ENCODE peak calls at places on chromosomes 6 and 20, in seven cellular contexts. One of them, this sample, is unnamed.

GRCh38 chr20:5919634-5920544 is 30.4 kb downstream of the TRMT6 start:
- DNase-seq in NCI-H69: no peak
- DNase-seq in fibroblast of pulmonary artery: peak
- DNase-seq in activated CD4-positive, alpha-beta T cell treated with anti-CD3 and anti-CD28 coated beads for 1 hour: no peak
- DNase-seq in choroid plexus epithelial cell: no peak
- DNase-seq in stimulated activated CD8-positive, alpha-beta memory T cell treated with anti-CD3 and anti-CD28 coated beads, Interleukin-12 subunit alpha, Interleukin-12 subunit beta, amount 100 ng/mL, for 4 hours: no peak
- DNase-seq in ELF-1: peak
- DNase-seq in this sample: no peak

GRCh38 chr20:10540636-10541493 is 105.8 kb downstream of the SLX4IP start:
- DNase-seq in ELF-1: no peak
- DNase-seq in activated CD4-positive, alpha-beta T cell treated with anti-CD3 and anti-CD28 coated beads for 1 hour: no peak
- DNase-seq in NCI-H69: peak
- DNase-seq in stimulated activated CD8-positive, alpha-beta memory T cell treated with anti-CD3 and anti-CD28 coated beads, Interleukin-12 subunit alpha, Interleukin-12 subunit beta, amount 100 ng/mL, for 4 hours: no peak
- DNase-seq in fibroblast of pulmonary artery: peak
- DNase-seq in choroid plexus epithelial cell: peak
- DNase-seq in this sample: no peak

GRCh38 chr20:10671221-10671849 is 2.5 kb downstream of the JAG1 start:
- DNase-seq in ELF-1: peak
- DNase-seq in stimulated activated CD8-positive, alpha-beta memory T cell treated with anti-CD3 and anti-CD28 coated beads, Interleukin-12 subunit alpha, Interleukin-12 subunit beta, amount 100 ng/mL, for 4 hours: no peak
- DNase-seq in NCI-H69: peak
- DNase-seq in choroid plexus epithelial cell: peak
- DNase-seq in fibroblast of pulmonary artery: peak
- DNase-seq in activated CD4-positive, alpha-beta T cell treated with anti-CD3 and anti-CD28 coated beads for 1 hour: no peak
- DNase-seq in this sample: peak

GRCh38 chr6:134506162-134506561 is 188.2 kb upstream of the SGK1 start:
- DNase-seq in NCI-H69: no peak
- DNase-seq in ELF-1: no peak
- DNase-seq in activated CD4-positive, alpha-beta T cell treated with anti-CD3 and anti-CD28 coated beads for 1 hour: no peak
- DNase-seq in stimulated activated CD8-positive, alpha-beta memory T cell treated with anti-CD3 and anti-CD28 coated beads, Interleukin-12 subunit alpha, Interleukin-12 subunit beta, amount 100 ng/mL, for 4 hours: no peak
- DNase-seq in fibroblast of pulmonary artery: no peak
- DNase-seq in choroid plexus epithelial cell: no peak
- DNase-seq in this sample: no peak

GRCh38 chr6:13554929-13555333 is 19.5 kb upstream of the SIRT5 start:
- DNase-seq in choroid plexus epithelial cell: peak
- DNase-seq in ELF-1: peak
- DNase-seq in fibroblast of pulmonary artery: peak
- DNase-seq in NCI-H69: peak
- DNase-seq in stimulated activated CD8-positive, alpha-beta memory T cell treated with anti-CD3 and anti-CD28 coated beads, Interleukin-12 subunit alpha, Interleukin-12 subunit beta, amount 100 ng/mL, for 4 hours: no peak
- DNase-seq in activated CD4-positive, alpha-beta T cell treated with anti-CD3 and anti-CD28 coated beads for 1 hour: no peak
- DNase-seq in this sample: no peak

GRCh38 chr20:44491635-44492395 is 16.1 kb downstream of the TTPAL start:
- DNase-seq in ELF-1: no peak
- DNase-seq in fibroblast of pulmonary artery: peak
- DNase-seq in NCI-H69: no peak
- DNase-seq in choroid plexus epithelial cell: peak
- DNase-seq in stimulated activated CD8-positive, alpha-beta memory T cell treated with anti-CD3 and anti-CD28 coated beads, Interleukin-12 subunit alpha, Interleukin-12 subunit beta, amount 100 ng/mL, for 4 hours: no peak
- DNase-seq in activated CD4-positive, alpha-beta T cell treated with anti-CD3 and anti-CD28 coated beads for 1 hour: no peak
- DNase-seq in this sample: no peak

GRCh38 chr6:169656626-169657610 is 44.9 kb downstream of the WDR27 start:
- DNase-seq in choroid plexus epithelial cell: no peak
- DNase-seq in activated CD4-positive, alpha-beta T cell treated with anti-CD3 and anti-CD28 coated beads for 1 hour: no peak
- DNase-seq in fibroblast of pulmonary artery: no peak
- DNase-seq in ELF-1: peak
- DNase-seq in stimulated activated CD8-positive, alpha-beta memory T cell treated with anti-CD3 and anti-CD28 coated beads, Interleukin-12 subunit alpha, Interleukin-12 subunit beta, amount 100 ng/mL, for 4 hours: no peak
- DNase-seq in NCI-H69: no peak
- DNase-seq in this sample: peak

GRCh38 chr6:5478380-5478779 is 217.1 kb downstream of the FARS2 start:
- DNase-seq in NCI-H69: peak
- DNase-seq in activated CD4-positive, alpha-beta T cell treated with anti-CD3 and anti-CD28 coated beads for 1 hour: no peak
- DNase-seq in ELF-1: no peak
- DNase-seq in choroid plexus epithelial cell: no peak
- DNase-seq in stimulated activated CD8-positive, alpha-beta memory T cell treated with anti-CD3 and anti-CD28 coated beads, Interleukin-12 subunit alpha, Interleukin-12 subunit beta, amount 100 ng/mL, for 4 hours: no peak
- DNase-seq in fibroblast of pulmonary artery: no peak
- DNase-seq in this sample: no peak

GRCh38 chr20:31819083-31819784 is at the start of gene MYLK2:
- DNase-seq in activated CD4-positive, alpha-beta T cell treated with anti-CD3 and anti-CD28 coated beads for 1 hour: no peak
- DNase-seq in choroid plexus epithelial cell: no peak
- DNase-seq in fibroblast of pulmonary artery: no peak
- DNase-seq in stimulated activated CD8-positive, alpha-beta memory T cell treated with anti-CD3 and anti-CD28 coated beads, Interleukin-12 subunit alpha, Interleukin-12 subunit beta, amount 100 ng/mL, for 4 hours: no peak
- DNase-seq in ELF-1: no peak
- DNase-seq in NCI-H69: peak
- DNase-seq in this sample: no peak

GRCh38 chr6:35564733-35565132 is 52.0 kb upstream of the TULP1 start:
- DNase-seq in stimulated activated CD8-positive, alpha-beta memory T cell treated with anti-CD3 and anti-CD28 coated beads, Interleukin-12 subunit alpha, Interleukin-12 subunit beta, amount 100 ng/mL, for 4 hours: no peak
- DNase-seq in activated CD4-positive, alpha-beta T cell treated with anti-CD3 and anti-CD28 coated beads for 1 hour: no peak
- DNase-seq in ELF-1: no peak
- DNase-seq in NCI-H69: no peak
- DNase-seq in fibroblast of pulmonary artery: no peak
- DNase-seq in choroid plexus epithelial cell: no peak
- DNase-seq in this sample: no peak

GRCh38 chr6:134878136-134878535 is 71.8 kb downstream of the ALDH8A1 start:
- DNase-seq in choroid plexus epithelial cell: no peak
- DNase-seq in fibroblast of pulmonary artery: no peak
- DNase-seq in activated CD4-positive, alpha-beta T cell treated with anti-CD3 and anti-CD28 coated beads for 1 hour: no peak
- DNase-seq in NCI-H69: no peak
- DNase-seq in ELF-1: no peak
- DNase-seq in stimulated activated CD8-positive, alpha-beta memory T cell treated with anti-CD3 and anti-CD28 coated beads, Interleukin-12 subunit alpha, Interleukin-12 subunit beta, amount 100 ng/mL, for 4 hours: no peak
- DNase-seq in this sample: no peak

GRCh38 chr6:43207286-43207685 is 22.0 kb downstream of the DNPH1 start:
- DNase-seq in NCI-H69: peak
- DNase-seq in stimulated activated CD8-positive, alpha-beta memory T cell treated with anti-CD3 and anti-CD28 coated beads, Interleukin-12 subunit alpha, Interleukin-12 subunit beta, amount 100 ng/mL, for 4 hours: no peak
- DNase-seq in activated CD4-positive, alpha-beta T cell treated with anti-CD3 and anti-CD28 coated beads for 1 hour: no peak
- DNase-seq in choroid plexus epithelial cell: no peak
- DNase-seq in fibroblast of pulmonary artery: no peak
- DNase-seq in ELF-1: no peak
- DNase-seq in this sample: no peak

GRCh38 chr6:33604941-33605854 is 15.9 kb upstream of the ITPR3 start:
- DNase-seq in stimulated activated CD8-positive, alpha-beta memory T cell treated with anti-CD3 and anti-CD28 coated beads, Interleukin-12 subunit alpha, Interleukin-12 subunit beta, amount 100 ng/mL, for 4 hours: no peak
- DNase-seq in activated CD4-positive, alpha-beta T cell treated with anti-CD3 and anti-CD28 coated beads for 1 hour: no peak
- DNase-seq in NCI-H69: no peak
- DNase-seq in choroid plexus epithelial cell: no peak
- DNase-seq in fibroblast of pulmonary artery: no peak
- DNase-seq in ELF-1: no peak
- DNase-seq in this sample: no peak

GRCh38 chr6:106083618-106084017 is 2.5 kb upstream of the PRDM1 start:
- DNase-seq in stimulated activated CD8-positive, alpha-beta memory T cell treated with anti-CD3 and anti-CD28 coated beads, Interleukin-12 subunit alpha, Interleukin-12 subunit beta, amount 100 ng/mL, for 4 hours: no peak
- DNase-seq in choroid plexus epithelial cell: no peak
- DNase-seq in ELF-1: no peak
- DNase-seq in activated CD4-positive, alpha-beta T cell treated with anti-CD3 and anti-CD28 coated beads for 1 hour: no peak
- DNase-seq in NCI-H69: no peak
- DNase-seq in fibroblast of pulmonary artery: no peak
- DNase-seq in this sample: no peak

GRCh38 chr20:48455606-48456360 is 372.0 kb downstream of the PREX1 start:
- DNase-seq in fibroblast of pulmonary artery: no peak
- DNase-seq in stimulated activated CD8-positive, alpha-beta memory T cell treated with anti-CD3 and anti-CD28 coated beads, Interleukin-12 subunit alpha, Interleukin-12 subunit beta, amount 100 ng/mL, for 4 hours: no peak
- DNase-seq in choroid plexus epithelial cell: no peak
- DNase-seq in NCI-H69: peak
- DNase-seq in activated CD4-positive, alpha-beta T cell treated with anti-CD3 and anti-CD28 coated beads for 1 hour: no peak
- DNase-seq in ELF-1: peak
- DNase-seq in this sample: no peak

GRCh38 chr6:157169656-157170055 is 153.7 kb downstream of the TMEM242 start:
- DNase-seq in NCI-H69: no peak
- DNase-seq in choroid plexus epithelial cell: no peak
- DNase-seq in stimulated activated CD8-positive, alpha-beta memory T cell treated with anti-CD3 and anti-CD28 coated beads, Interleukin-12 subunit alpha, Interleukin-12 subunit beta, amount 100 ng/mL, for 4 hours: no peak
- DNase-seq in activated CD4-positive, alpha-beta T cell treated with anti-CD3 and anti-CD28 coated beads for 1 hour: no peak
- DNase-seq in ELF-1: no peak
- DNase-seq in fibroblast of pulmonary artery: no peak
- DNase-seq in this sample: no peak

GRCh38 chr6:50655848-50656453 is 57.4 kb upstream of the TFAP2D start:
- DNase-seq in ELF-1: no peak
- DNase-seq in activated CD4-positive, alpha-beta T cell treated with anti-CD3 and anti-CD28 coated beads for 1 hour: no peak
- DNase-seq in NCI-H69: peak
- DNase-seq in choroid plexus epithelial cell: peak
- DNase-seq in fibroblast of pulmonary artery: peak
- DNase-seq in stimulated activated CD8-positive, alpha-beta memory T cell treated with anti-CD3 and anti-CD28 coated beads, Interleukin-12 subunit alpha, Interleukin-12 subunit beta, amount 100 ng/mL, for 4 hours: no peak
- DNase-seq in this sample: no peak

GRCh38 chr6:130865793-130866192 is 38.6 kb downstream of the SMLR1 start:
- DNase-seq in activated CD4-positive, alpha-beta T cell treated with anti-CD3 and anti-CD28 coated beads for 1 hour: no peak
- DNase-seq in stimulated activated CD8-positive, alpha-beta memory T cell treated with anti-CD3 and anti-CD28 coated beads, Interleukin-12 subunit alpha, Interleukin-12 subunit beta, amount 100 ng/mL, for 4 hours: no peak
- DNase-seq in NCI-H69: no peak
- DNase-seq in fibroblast of pulmonary artery: no peak
- DNase-seq in choroid plexus epithelial cell: no peak
- DNase-seq in ELF-1: no peak
- DNase-seq in this sample: no peak

GRCh38 chr20:43800186-43800585 is 73.4 kb upstream of the GTSF1L start:
- DNase-seq in stimulated activated CD8-positive, alpha-beta memory T cell treated with anti-CD3 and anti-CD28 coated beads, Interleukin-12 subunit alpha, Interleukin-12 subunit beta, amount 100 ng/mL, for 4 hours: no peak
- DNase-seq in fibroblast of pulmonary artery: no peak
- DNase-seq in NCI-H69: no peak
- DNase-seq in choroid plexus epithelial cell: no peak
- DNase-seq in activated CD4-positive, alpha-beta T cell treated with anti-CD3 and anti-CD28 coated beads for 1 hour: no peak
- DNase-seq in ELF-1: no peak
- DNase-seq in this sample: no peak

GRCh38 chr20:47440857-47441773 is 60.6 kb upstream of the NCOA3 start:
- DNase-seq in fibroblast of pulmonary artery: peak
- DNase-seq in ELF-1: peak
- DNase-seq in activated CD4-positive, alpha-beta T cell treated with anti-CD3 and anti-CD28 coated beads for 1 hour: no peak
- DNase-seq in NCI-H69: no peak
- DNase-seq in stimulated activated CD8-positive, alpha-beta memory T cell treated with anti-CD3 and anti-CD28 coated beads, Interleukin-12 subunit alpha, Interleukin-12 subunit beta, amount 100 ng/mL, for 4 hours: no peak
- DNase-seq in choroid plexus epithelial cell: no peak
- DNase-seq in this sample: no peak

GRCh38 chr6:33705268-33705885 is 6.1 kb downstream of the UQCC2 start:
- DNase-seq in NCI-H69: peak
- DNase-seq in fibroblast of pulmonary artery: no peak
- DNase-seq in activated CD4-positive, alpha-beta T cell treated with anti-CD3 and anti-CD28 coated beads for 1 hour: no peak
- DNase-seq in stimulated activated CD8-positive, alpha-beta memory T cell treated with anti-CD3 and anti-CD28 coated beads, Interleukin-12 subunit alpha, Interleukin-12 subunit beta, amount 100 ng/mL, for 4 hours: no peak
- DNase-seq in ELF-1: no peak
- DNase-seq in choroid plexus epithelial cell: no peak
- DNase-seq in this sample: peak

GRCh38 chr6:31730631-31731086 is 1.6 kb upstream of the DDAH2 start:
- DNase-seq in NCI-H69: no peak
- DNase-seq in activated CD4-positive, alpha-beta T cell treated with anti-CD3 and anti-CD28 coated beads for 1 hour: no peak
- DNase-seq in stimulated activated CD8-positive, alpha-beta memory T cell treated with anti-CD3 and anti-CD28 coated beads, Interleukin-12 subunit alpha, Interleukin-12 subunit beta, amount 100 ng/mL, for 4 hours: no peak
- DNase-seq in fibroblast of pulmonary artery: no peak
- DNase-seq in ELF-1: peak
- DNase-seq in choroid plexus epithelial cell: no peak
- DNase-seq in this sample: no peak

GRCh38 chr6:84078335-84078734 is 44.8 kb downstream of the MRAP2 start:
- DNase-seq in choroid plexus epithelial cell: no peak
- DNase-seq in NCI-H69: peak
- DNase-seq in stimulated activated CD8-positive, alpha-beta memory T cell treated with anti-CD3 and anti-CD28 coated beads, Interleukin-12 subunit alpha, Interleukin-12 subunit beta, amount 100 ng/mL, for 4 hours: no peak
- DNase-seq in activated CD4-positive, alpha-beta T cell treated with anti-CD3 and anti-CD28 coated beads for 1 hour: no peak
- DNase-seq in fibroblast of pulmonary artery: no peak
- DNase-seq in ELF-1: peak
- DNase-seq in this sample: no peak

GRCh38 chr20:1005452-1006027 is 3.4 kb upstream of the RSPO4 start:
- DNase-seq in fibroblast of pulmonary artery: peak
- DNase-seq in activated CD4-positive, alpha-beta T cell treated with anti-CD3 and anti-CD28 coated beads for 1 hour: no peak
- DNase-seq in NCI-H69: peak
- DNase-seq in stimulated activated CD8-positive, alpha-beta memory T cell treated with anti-CD3 and anti-CD28 coated beads, Interleukin-12 subunit alpha, Interleukin-12 subunit beta, amount 100 ng/mL, for 4 hours: no peak
- DNase-seq in choroid plexus epithelial cell: peak
- DNase-seq in ELF-1: peak
- DNase-seq in this sample: no peak

GRCh38 chr6:169864148-169865030 is 113.0 kb downstream of the ERMARD start:
- DNase-seq in fibroblast of pulmonary artery: no peak
- DNase-seq in activated CD4-positive, alpha-beta T cell treated with anti-CD3 and anti-CD28 coated beads for 1 hour: no peak
- DNase-seq in ELF-1: no peak
- DNase-seq in stimulated activated CD8-positive, alpha-beta memory T cell treated with anti-CD3 and anti-CD28 coated beads, Interleukin-12 subunit alpha, Interleukin-12 subunit beta, amount 100 ng/mL, for 4 hours: no peak
- DNase-seq in NCI-H69: peak
- DNase-seq in choroid plexus epithelial cell: no peak
- DNase-seq in this sample: no peak

GRCh38 chr20:57627972-57628650 is 7.9 kb upstream of the ZBP1 start:
- DNase-seq in NCI-H69: peak
- DNase-seq in stimulated activated CD8-positive, alpha-beta memory T cell treated with anti-CD3 and anti-CD28 coated beads, Interleukin-12 subunit alpha, Interleukin-12 subunit beta, amount 100 ng/mL, for 4 hours: no peak
- DNase-seq in choroid plexus epithelial cell: peak
- DNase-seq in fibroblast of pulmonary artery: peak
- DNase-seq in ELF-1: no peak
- DNase-seq in activated CD4-positive, alpha-beta T cell treated with anti-CD3 and anti-CD28 coated beads for 1 hour: no peak
- DNase-seq in this sample: no peak

GRCh38 chr20:41047975-41048305 is 19.3 kb downstream of the TOP1 start:
- DNase-seq in activated CD4-positive, alpha-beta T cell treated with anti-CD3 and anti-CD28 coated beads for 1 hour: no peak
- DNase-seq in choroid plexus epithelial cell: peak
- DNase-seq in ELF-1: no peak
- DNase-seq in stimulated activated CD8-positive, alpha-beta memory T cell treated with anti-CD3 and anti-CD28 coated beads, Interleukin-12 subunit alpha, Interleukin-12 subunit beta, amount 100 ng/mL, for 4 hours: no peak
- DNase-seq in NCI-H69: peak
- DNase-seq in fibroblast of pulmonary artery: peak
- DNase-seq in this sample: no peak

GRCh38 chr6:162485464-162485863 is 242.1 kb downstream of the PRKN start:
- DNase-seq in choroid plexus epithelial cell: no peak
- DNase-seq in fibroblast of pulmonary artery: no peak
- DNase-seq in ELF-1: no peak
- DNase-seq in stimulated activated CD8-positive, alpha-beta memory T cell treated with anti-CD3 and anti-CD28 coated beads, Interleukin-12 subunit alpha, Interleukin-12 subunit beta, amount 100 ng/mL, for 4 hours: no peak
- DNase-seq in NCI-H69: peak
- DNase-seq in activated CD4-positive, alpha-beta T cell treated with anti-CD3 and anti-CD28 coated beads for 1 hour: no peak
- DNase-seq in this sample: no peak

GRCh38 chr6:150403458-150404245 is 34.8 kb downstream of the IYD start:
- DNase-seq in ELF-1: no peak
- DNase-seq in NCI-H69: peak
- DNase-seq in fibroblast of pulmonary artery: peak
- DNase-seq in activated CD4-positive, alpha-beta T cell treated with anti-CD3 and anti-CD28 coated beads for 1 hour: no peak
- DNase-seq in choroid plexus epithelial cell: peak
- DNase-seq in stimulated activated CD8-positive, alpha-beta memory T cell treated with anti-CD3 and anti-CD28 coated beads, Interleukin-12 subunit alpha, Interleukin-12 subunit beta, amount 100 ng/mL, for 4 hours: no peak
- DNase-seq in this sample: no peak

GRCh38 chr6:149247385-149247763 is 70.1 kb upstream of the TAB2 start:
- DNase-seq in fibroblast of pulmonary artery: no peak
- DNase-seq in stimulated activated CD8-positive, alpha-beta memory T cell treated with anti-CD3 and anti-CD28 coated beads, Interleukin-12 subunit alpha, Interleukin-12 subunit beta, amount 100 ng/mL, for 4 hours: no peak
- DNase-seq in activated CD4-positive, alpha-beta T cell treated with anti-CD3 and anti-CD28 coated beads for 1 hour: no peak
- DNase-seq in choroid plexus epithelial cell: no peak
- DNase-seq in NCI-H69: no peak
- DNase-seq in ELF-1: no peak
- DNase-seq in this sample: no peak

GRCh38 chr6:52155791-52156576 is 30.2 kb upstream of the IL17A start:
- DNase-seq in choroid plexus epithelial cell: no peak
- DNase-seq in NCI-H69: no peak
- DNase-seq in activated CD4-positive, alpha-beta T cell treated with anti-CD3 and anti-CD28 coated beads for 1 hour: no peak
- DNase-seq in stimulated activated CD8-positive, alpha-beta memory T cell treated with anti-CD3 and anti-CD28 coated beads, Interleukin-12 subunit alpha, Interleukin-12 subunit beta, amount 100 ng/mL, for 4 hours: no peak
- DNase-seq in fibroblast of pulmonary artery: no peak
- DNase-seq in ELF-1: peak
- DNase-seq in this sample: no peak

GRCh38 chr6:48087448-48087847 is 23.5 kb downstream of the PTCHD4 start:
- DNase-seq in ELF-1: no peak
- DNase-seq in stimulated activated CD8-positive, alpha-beta memory T cell treated with anti-CD3 and anti-CD28 coated beads, Interleukin-12 subunit alpha, Interleukin-12 subunit beta, amount 100 ng/mL, for 4 hours: no peak
- DNase-seq in fibroblast of pulmonary artery: peak
- DNase-seq in NCI-H69: peak
- DNase-seq in activated CD4-positive, alpha-beta T cell treated with anti-CD3 and anti-CD28 coated beads for 1 hour: no peak
- DNase-seq in choroid plexus epithelial cell: peak
- DNase-seq in this sample: no peak

GRCh38 chr6:31113861-31114539 is 600 bp upstream of the PSORS1C1 start:
- DNase-seq in fibroblast of pulmonary artery: peak
- DNase-seq in NCI-H69: no peak
- DNase-seq in choroid plexus epithelial cell: peak
- DNase-seq in activated CD4-positive, alpha-beta T cell treated with anti-CD3 and anti-CD28 coated beads for 1 hour: no peak
- DNase-seq in stimulated activated CD8-positive, alpha-beta memory T cell treated with anti-CD3 and anti-CD28 coated beads, Interleukin-12 subunit alpha, Interleukin-12 subunit beta, amount 100 ng/mL, for 4 hours: no peak
- DNase-seq in ELF-1: peak
- DNase-seq in this sample: no peak

GRCh38 chr20:17616480-17617211 is 46.8 kb downstream of the DSTN start:
- DNase-seq in stimulated activated CD8-positive, alpha-beta memory T cell treated with anti-CD3 and anti-CD28 coated beads, Interleukin-12 subunit alpha, Interleukin-12 subunit beta, amount 100 ng/mL, for 4 hours: no peak
- DNase-seq in NCI-H69: no peak
- DNase-seq in choroid plexus epithelial cell: no peak
- DNase-seq in fibroblast of pulmonary artery: no peak
- DNase-seq in activated CD4-positive, alpha-beta T cell treated with anti-CD3 and anti-CD28 coated beads for 1 hour: peak
- DNase-seq in ELF-1: no peak
- DNase-seq in this sample: peak

GRCh38 chr6:26743157-26743821 is 83.7 kb upstream of the ZNF322 start:
- DNase-seq in ELF-1: peak
- DNase-seq in fibroblast of pulmonary artery: peak
- DNase-seq in activated CD4-positive, alpha-beta T cell treated with anti-CD3 and anti-CD28 coated beads for 1 hour: no peak
- DNase-seq in NCI-H69: no peak
- DNase-seq in choroid plexus epithelial cell: peak
- DNase-seq in stimulated activated CD8-positive, alpha-beta memory T cell treated with anti-CD3 and anti-CD28 coated beads, Interleukin-12 subunit alpha, Interleukin-12 subunit beta, amount 100 ng/mL, for 4 hours: no peak
- DNase-seq in this sample: no peak

GRCh38 chr20:17610566-17611289 is 40.9 kb downstream of the DSTN start:
- DNase-seq in NCI-H69: no peak
- DNase-seq in activated CD4-positive, alpha-beta T cell treated with anti-CD3 and anti-CD28 coated beads for 1 hour: peak
- DNase-seq in choroid plexus epithelial cell: peak
- DNase-seq in fibroblast of pulmonary artery: no peak
- DNase-seq in ELF-1: no peak
- DNase-seq in stimulated activated CD8-positive, alpha-beta memory T cell treated with anti-CD3 and anti-CD28 coated beads, Interleukin-12 subunit alpha, Interleukin-12 subunit beta, amount 100 ng/mL, for 4 hours: no peak
- DNase-seq in this sample: peak

GRCh38 chr6:38604700-38605099 is 35.0 kb downstream of the BTBD9 start:
- DNase-seq in fibroblast of pulmonary artery: peak
- DNase-seq in stimulated activated CD8-positive, alpha-beta memory T cell treated with anti-CD3 and anti-CD28 coated beads, Interleukin-12 subunit alpha, Interleukin-12 subunit beta, amount 100 ng/mL, for 4 hours: no peak
- DNase-seq in NCI-H69: no peak
- DNase-seq in choroid plexus epithelial cell: peak
- DNase-seq in activated CD4-positive, alpha-beta T cell treated with anti-CD3 and anti-CD28 coated beads for 1 hour: no peak
- DNase-seq in ELF-1: no peak
- DNase-seq in this sample: peak

GRCh38 chr6:67952121-67952520 is 683.0 kb upstream of the ADGRB3 start:
- DNase-seq in ELF-1: no peak
- DNase-seq in stimulated activated CD8-positive, alpha-beta memory T cell treated with anti-CD3 and anti-CD28 coated beads, Interleukin-12 subunit alpha, Interleukin-12 subunit beta, amount 100 ng/mL, for 4 hours: no peak
- DNase-seq in fibroblast of pulmonary artery: peak
- DNase-seq in NCI-H69: no peak
- DNase-seq in activated CD4-positive, alpha-beta T cell treated with anti-CD3 and anti-CD28 coated beads for 1 hour: no peak
- DNase-seq in choroid plexus epithelial cell: peak
- DNase-seq in this sample: no peak